ENCODE peak calls at places on chromosome 1, in eight cellular contexts. Q, G, B, S, N, D, O and R are unnamed samples.

GRCh38 chr1:231106347-231106746 is 55.5 kb upstream of the TRIM67 start:
- DNase-seq in O (no peak), G (no peak), B (no peak), S (peak; percentile 50), D (peak; percentile 0), N (no peak), Q (no peak), R (no peak)

GRCh38 chr1:177236967-177237366 is 66.2 kb downstream of the BRINP2 start:
- DNase-seq in D (no peak), B (no peak), S (no peak), N (no peak), Q (no peak), O (no peak), G (no peak), R (no peak)

GRCh38 chr1:163035791-163036249 is 33.3 kb upstream of the RGS4 start:
- DNase-seq in Q (no peak), G (no peak), N (no peak), B (no peak), S (peak; percentile 92), O (no peak), D (peak; percentile 42), R (peak; percentile 55)

GRCh38 chr1:204110894-204111633 is 38.1 kb downstream of the SOX13 start:
- DNase-seq in N (no peak), B (no peak), O (no peak), G (no peak), S (no peak), Q (no peak), D (no peak), R (no peak)

GRCh38 chr1:12142891-12143630 is 23.7 kb upstream of the TNFRSF1B start:
- DNase-seq in D (no peak), N (no peak), G (no peak), O (no peak), Q (no peak), S (no peak), B (no peak), R (no peak)

GRCh38 chr1:41741244-41741643 is 177.5 kb downstream of the HIVEP3 start:
- DNase-seq in O (no peak), N (no peak), G (no peak), B (no peak), Q (no peak), D (no peak), S (no peak), R (no peak)

GRCh38 chr1:7482772-7483495 is 288.2 kb upstream of the VAMP3 start:
- DNase-seq in S (no peak), B (no peak), D (no peak), N (no peak), Q (no peak), G (no peak), O (no peak), R (no peak)

GRCh38 chr1:6600410-6601048 is 2.1 kb downstream of the KLHL21 start:
- DNase-seq in Q (no peak), N (no peak), S (peak; percentile 58), D (no peak), O (no peak), B (no peak), G (no peak), R (no peak)

GRCh38 chr1:56320873-56321272 is 258.5 kb downstream of the PLPP3 start:
- DNase-seq in S (no peak), B (no peak), G (no peak), Q (no peak), O (no peak), D (no peak), N (no peak), R (no peak)

GRCh38 chr1:77044133-77044849 is 174.9 kb downstream of the PIGK start:
- DNase-seq in B (no peak), S (no peak), G (no peak), Q (no peak), N (no peak), O (no peak), D (no peak), R (no peak)

GRCh38 chr1:145730900-145731299 is 11.6 kb downstream of the CD160 start:
- DNase-seq in S (no peak), Q (no peak), N (no peak), O (no peak), D (no peak), B (no peak), G (no peak), R (no peak)

GRCh38 chr1:209160230-209160629 is 423.3 kb upstream of the CAMK1G start:
- DNase-seq in B (no peak), N (no peak), Q (no peak), G (no peak), O (no peak), D (no peak), S (no peak), R (no peak)